ENCODE peak calls at places on chromosomes 3 and 15, in eight cellular contexts. H is CD8-positive, alpha-beta memory T cell; Z is H1; U is right atrium auricular region; T is right cardiac atrium; M is pancreas; Q is tibial artery; J is tibial nerve. A is an unnamed sample.

GRCh38 chr3:131612745-131613144 is 110.0 kb upstream of the MRPL3 start:
- DNase-seq in M (no peak), J (no peak), Z (no peak), Q (no peak), H (no peak), U (no peak), T (no peak), A (no peak)

GRCh38 chr3:156489462-156489911 is 65.4 kb downstream of the SSR3 start:
- DNase-seq in U (no peak), Z (no peak), H (no peak), M (no peak), T (no peak), Q (no peak), J (no peak), A (peak; percentile 81)

GRCh38 chr3:22113453-22113852 is 362.4 kb upstream of the ZNF385D start:
- DNase-seq in M (no peak), U (no peak), J (no peak), Z (no peak), Q (no peak), H (no peak), T (no peak), A (peak; percentile 2)

GRCh38 chr15:65130941-65131340 is 2.7 kb downstream of the PDCD7 start:
- DNase-seq in T (peak; percentile 11), H (no peak), U (no peak), M (no peak), Q (no peak), Z (no peak), J (no peak), A (no peak)

GRCh38 chr3:109685084-109686079 is 348.0 kb upstream of the DPPA4 start:
- DNase-seq in M (peak; percentile 92), H (no peak), U (peak; percentile 92), T (peak; percentile 86), J (peak; percentile 33), Q (peak; percentile 98), Z (no peak), A (peak; percentile 99)

GRCh38 chr3:29311805-29312204 is 30.9 kb downstream of the RBMS3 start:
- DNase-seq in H (no peak), M (no peak), T (no peak), J (no peak), U (no peak), Z (no peak), Q (no peak), A (no peak)

GRCh38 chr15:62997441-62997840 is 45.1 kb upstream of the TPM1 start:
- DNase-seq in Z (no peak), H (no peak), J (no peak), T (no peak), U (no peak), M (no peak), Q (no peak), A (no peak)

GRCh38 chr15:50828610-50829206 is 63.2 kb upstream of the SPPL2A start:
- DNase-seq in U (no peak), M (no peak), T (no peak), Q (no peak), H (no peak), Z (no peak), J (no peak), A (peak; percentile 90)

GRCh38 chr15:31397851-31398661 is 71.4 kb downstream of the KLF13 start:
- DNase-seq in U (no peak), J (no peak), Z (no peak), Q (no peak), M (no peak), H (no peak), T (peak; percentile 68), A (no peak)

GRCh38 chr3:49371946-49372345 is 13.8 kb upstream of the GPX1 start:
- DNase-seq in M (no peak), U (no peak), J (no peak), Q (no peak), H (no peak), Z (no peak), T (no peak), A (no peak)

GRCh38 chr3:197349368-197349767 is 51.0 kb upstream of the DLG1 start:
- DNase-seq in U (no peak), T (no peak), J (no peak), Q (no peak), H (no peak), Z (no peak), M (no peak), A (peak; percentile 70)

GRCh38 chr3:2849092-2849491 is 261.1 kb downstream of the IL5RA start:
- DNase-seq in H (no peak), Z (no peak), U (no peak), Q (no peak), J (no peak), M (no peak), T (no peak), A (no peak)

GRCh38 chr3:123075359-123075758 is 8.5 kb downstream of the PDIA5 start:
- DNase-seq in T (no peak), J (no peak), H (no peak), Q (no peak), M (no peak), Z (no peak), U (no peak), A (no peak)
- H3K27ac ChIP-seq in T (peak overlapping the region; percentile 19), J (no peak overlapping the region), H (no peak overlapping the region), Q (peak overlapping the region; percentile 64), M (no peak overlapping the region), Z (no peak overlapping the region), U (no peak overlapping the region), A (no peak overlapping the region)

DNA sequence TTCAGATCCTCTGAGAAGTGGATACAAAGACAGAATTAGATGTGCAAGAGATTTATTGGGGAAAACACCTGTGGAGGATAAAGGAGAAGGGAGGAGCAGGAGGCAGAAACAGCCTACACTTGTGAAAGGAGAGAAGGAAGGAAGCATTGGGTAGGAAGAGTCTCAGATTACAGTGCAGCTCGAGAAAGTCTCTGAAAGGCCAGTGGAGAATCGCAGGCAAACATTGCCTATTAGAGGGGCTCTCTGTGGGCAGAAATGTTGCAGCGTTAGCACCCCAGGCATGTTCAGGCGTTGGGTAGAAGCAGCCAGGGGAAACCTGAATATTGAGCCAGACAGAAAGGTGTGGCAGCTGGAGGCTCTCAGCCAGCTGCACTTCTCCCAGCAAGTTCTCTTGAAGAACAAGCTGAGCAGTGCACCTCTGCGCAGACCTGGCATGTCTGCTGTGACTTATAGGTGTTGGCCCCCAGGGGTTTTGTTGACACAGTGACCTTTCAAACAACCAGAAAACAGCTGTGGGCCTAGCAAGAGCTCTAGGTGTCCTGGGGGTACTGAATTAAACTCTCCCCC is 7.0 kb downstream of the CHST14 start:
- DNase-seq in Z (no peak), U (no peak), T (no peak), H (no peak), M (no peak), Q (peak; percentile 13), J (no peak), A (no peak)
- H3K27ac ChIP-seq in Z (no peak overlapping the region), U (no peak overlapping the region), T (no peak overlapping the region), H (no peak overlapping the region), M (no peak overlapping the region), Q (no peak overlapping the region), J (no peak overlapping the region), A (no peak overlapping the region)

GRCh38 chr3:187519428-187519890 is 150.7 kb downstream of the SST start:
- DNase-seq in Z (peak; percentile 41), T (no peak), U (no peak), M (no peak), Q (no peak), H (no peak), J (no peak), A (peak; percentile 74)

GRCh38 chr3:187522293-187522692 is 147.9 kb downstream of the SST start:
- DNase-seq in T (no peak), M (no peak), Q (no peak), J (no peak), U (no peak), Z (no peak), H (no peak), A (no peak)

GRCh38 chr3:187518616-187519015 is 150.4 kb downstream of the RTP4 start:
- DNase-seq in Q (no peak), U (no peak), M (no peak), Z (no peak), H (no peak), J (no peak), T (no peak), A (no peak)

GRCh38 chr3:187521546-187521945 is 148.6 kb downstream of the SST start:
- DNase-seq in M (no peak), H (no peak), J (no peak), U (no peak), T (no peak), Q (no peak), Z (no peak), A (no peak)

DNA sequence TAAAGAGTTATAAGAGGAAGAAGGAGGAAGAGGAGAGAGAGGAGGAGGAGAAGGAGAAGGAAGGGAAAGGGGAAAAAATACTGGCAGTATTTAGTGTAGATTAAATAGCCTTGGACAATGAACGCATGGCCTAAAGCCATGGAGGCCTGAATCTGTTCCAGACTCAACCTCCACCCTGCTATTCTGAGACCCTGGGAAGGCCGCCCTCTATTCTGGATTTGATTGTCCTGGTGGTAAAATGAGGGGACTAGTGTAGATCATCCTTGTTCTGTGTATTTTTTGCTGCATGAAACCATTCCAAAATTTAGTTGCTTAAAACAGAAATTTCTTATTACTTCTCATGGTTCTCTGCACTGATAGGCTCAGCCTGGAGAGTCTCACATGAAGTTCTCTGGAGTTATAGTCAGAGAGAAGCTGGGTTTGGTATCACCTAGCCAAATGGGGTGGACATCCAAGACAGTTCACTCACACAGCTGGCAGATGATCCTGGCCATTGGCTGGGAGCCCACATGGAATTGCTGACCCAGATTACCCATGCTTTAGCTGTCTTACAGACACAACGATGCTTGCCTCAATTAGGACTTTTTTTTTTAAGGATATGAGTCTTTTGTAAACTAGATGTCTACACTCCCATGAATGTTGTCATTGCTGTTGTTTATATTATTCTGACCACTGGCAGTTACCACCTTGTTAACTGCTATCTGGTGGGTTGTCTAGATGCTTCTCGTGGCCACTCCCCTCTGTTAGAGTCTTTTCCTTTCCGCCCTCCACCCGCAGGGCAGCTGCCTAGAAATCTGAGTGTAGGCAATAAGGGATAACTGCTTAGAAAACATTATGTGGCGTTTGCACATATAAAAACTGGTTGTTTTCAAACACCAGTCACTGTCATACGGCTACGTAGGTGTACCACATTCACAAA is 149.9 kb downstream of the SST start:
- DNase-seq in Q (peak; percentile 67), H (no peak), M (peak; percentile 3), T (peak; percentile 82), U (no peak), Z (no peak), J (peak; percentile 21), A (peak; percentile 24)
- H3K27ac ChIP-seq in Q (no peak overlapping the region), H (no peak overlapping the region), M (no peak overlapping the region), T (no peak overlapping the region), U (peak overlapping the region; percentile 8), Z (no peak overlapping the region), J (no peak overlapping the region), A (no peak overlapping the region)

GRCh38 chr3:12922881-12923431 is 81.6 kb upstream of the RPL32 start:
- DNase-seq in M (no peak), T (no peak), Z (no peak), J (no peak), Q (no peak), U (no peak), H (no peak), A (no peak)
- H3K27ac ChIP-seq in M (no peak overlapping the region), T (no peak overlapping the region), Z (no peak overlapping the region), J (no peak overlapping the region), Q (no peak overlapping the region), U (no peak overlapping the region), H (no peak overlapping the region), A (no peak overlapping the region)